ENCODE peak calls at places on chromosomes 7 and 10, in five cellular contexts. U, S, T, Y and W are unnamed samples.

GRCh38 chr7:157386979-157387800 is 50.4 kb downstream of the DNAJB6 start:
- DNase-seq in T (peak), S (peak), Y (peak), U (no peak), W (peak)

GRCh38 chr7:91771394-91771793 is 109.1 kb downstream of the MTERF1 start:
- DNase-seq in U (no peak), S (no peak), T (no peak), Y (no peak), W (no peak)

GRCh38 chr7:135716677-135717238 is 11.2 kb downstream of the SLC13A4 start:
- DNase-seq in U (peak), S (no peak), Y (no peak), T (peak), W (peak)

GRCh38 chr10:71921319-71922027 is 42.7 kb upstream of the CHST3 start:
- DNase-seq in S (peak), U (peak), T (peak), Y (peak), W (peak)

GRCh38 chr7:23093546-23093945 is 12.0 kb upstream of the KLHL7 start:
- DNase-seq in Y (no peak), U (no peak), T (peak), S (no peak), W (no peak)

GRCh38 chr7:46173526-46174191 is 252.6 kb upstream of the IGFBP3 start:
- DNase-seq in Y (peak), T (no peak), S (peak), U (no peak), W (no peak)

GRCh38 chr10:131853610-131853964 is 47.2 kb upstream of the PPP2R2D start:
- DNase-seq in S (no peak), T (no peak), Y (no peak), U (no peak), W (no peak)

GRCh38 chr10:132707121-132707775 is 78.7 kb downstream of the NKX6-2 start:
- DNase-seq in Y (no peak), T (no peak), U (no peak), S (peak), W (no peak)

GRCh38 chr10:1544929-1545328 is 192.4 kb downstream of the ADARB2 start:
- DNase-seq in U (peak), Y (no peak), S (no peak), T (no peak), W (no peak)

GRCh38 chr7:13047061-13047460 is 359.6 kb downstream of the ARL4A start:
- DNase-seq in Y (no peak), U (no peak), S (no peak), T (no peak), W (no peak)

GRCh38 chr10:5812283-5813090 is 747 bp downstream of the GDI2 start:
- DNase-seq in Y (peak), T (peak), U (no peak), S (peak), W (peak)